ENCODE peak calls at places on chromosome 22, in ten cellular contexts. Q is substantia nigra; Y is fibroblast of lung; F is CD8-positive, alpha-beta memory T cell; A is stomach; H is body of pancreas; G is mammary epithelial cell; V is IMR-90; R is tibial nerve; C is ovary. B is an unnamed sample.

GRCh38 chr22:31973739-31974138 is 29.4 kb downstream of the YWHAH start:
- DNase-seq in Q (no peak), Y (no peak), F (no peak), A (no peak), H (peak), G (no peak), V (no peak), R (no peak), C (no peak), B (no peak)

GRCh38 chr22:30946354-30946753 is 22.2 kb downstream of the MORC2 start:
- DNase-seq in Q (no peak), Y (no peak), F (no peak), A (no peak), H (no peak), G (no peak), V (no peak), R (no peak), C (no peak), B (no peak)

GRCh38 chr22:41442240-41442792 is 4.3 kb downstream of the TOB2 start:
- DNase-seq in Q (no peak), Y (no peak), F (no peak), A (no peak), H (no peak), G (no peak), V (no peak), R (no peak), C (no peak), B (no peak)

GRCh38 chr22:39427751-39428596 is 28.4 kb downstream of the TAB1 start:
- DNase-seq in Q (no peak), Y (no peak), F (no peak), A (no peak), H (no peak), G (no peak), V (no peak), R (no peak), C (no peak), B (no peak)

GRCh38 chr22:31229402-31230140 is 17.5 kb downstream of the LIMK2 start:
- DNase-seq in Q (no peak), Y (peak), F (no peak), A (peak), H (peak), G (no peak), V (peak), R (peak), C (peak), B (no peak)

GRCh38 chr22:29457730-29458129 is 19.3 kb downstream of the RFPL1 start:
- DNase-seq in Q (no peak), Y (peak), F (no peak), A (no peak), H (no peak), G (peak), V (peak), R (no peak), C (no peak), B (no peak)

GRCh38 chr22:28802595-28803087 is 2.3 kb upstream of the XBP1 start:
- DNase-seq in Q (no peak), Y (no peak), F (no peak), A (no peak), H (no peak), G (no peak), V (no peak), R (no peak), C (no peak), B (no peak)

GRCh38 chr22:22573047-22573889 is 14.2 kb upstream of the PRAME start:
- DNase-seq in Q (no peak), Y (no peak), F (no peak), A (no peak), H (no peak), G (no peak), V (no peak), R (no peak), C (no peak), B (no peak)

GRCh38 chr22:33380789-33381530 is 322.8 kb upstream of the SYN3 start:
- DNase-seq in Q (no peak), Y (peak), F (no peak), A (no peak), H (no peak), G (peak), V (peak), R (no peak), C (no peak), B (peak)

GRCh38 chr22:30196141-30196866 is 50.3 kb downstream of the LIF start:
- DNase-seq in Q (no peak), Y (peak), F (no peak), A (peak), H (peak), G (peak), V (peak), R (peak), C (peak), B (peak)

GRCh38 chr22:49667236-49667635 is 160.4 kb downstream of the BRD1 start:
- DNase-seq in Q (no peak), Y (no peak), F (no peak), A (no peak), H (peak), G (no peak), V (no peak), R (no peak), C (peak), B (no peak)
- H3K27ac ChIP-seq in Q (no peak), Y (no peak), F (no peak), A (no peak), H (no peak), G (no peak), V (no peak), R (peak), C (no peak), B (no peak)

GRCh38 chr22:42905702-42906183 is 48.7 kb upstream of the ARFGAP3 start:
- DNase-seq in Q (no peak), Y (no peak), F (no peak), A (peak), H (peak), G (peak), V (no peak), R (no peak), C (peak), B (no peak)
- H3K27ac ChIP-seq in Q (no peak), Y (no peak), F (no peak), A (peak), H (peak), G (no peak), V (no peak), R (peak), C (no peak), B (no peak)

DNA sequence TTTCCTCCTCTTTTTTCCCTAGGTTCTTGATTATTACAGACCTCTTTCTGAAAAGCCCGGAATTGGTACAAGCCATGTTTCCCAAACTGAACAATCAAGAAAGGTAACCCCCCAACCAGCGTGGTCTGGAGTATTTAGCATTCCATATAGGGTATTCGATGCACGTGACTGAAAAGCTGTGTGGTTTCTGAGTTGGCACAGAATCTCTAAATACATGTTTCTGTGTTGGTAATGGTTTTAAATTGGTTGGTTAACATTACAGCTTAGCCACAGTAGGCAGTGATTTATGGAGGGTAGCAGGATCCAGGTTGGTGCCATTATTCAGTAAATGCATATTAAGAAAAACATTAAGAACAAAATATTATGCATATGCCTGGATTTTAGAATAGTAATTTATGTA is 46.8 kb downstream of the ATXN10 start:
- DNase-seq in Q (no peak), Y (no peak), F (no peak), A (no peak), H (no peak), G (no peak), V (no peak), R (no peak), C (no peak), B (no peak)
- H3K27ac ChIP-seq in Q (no peak), Y (no peak), F (no peak), A (no peak), H (no peak), G (peak), V (no peak), R (no peak), C (no peak), B (peak)

GRCh38 chr22:44305888-44306287 is 6.9 kb downstream of the SHISAL1 start:
- DNase-seq in Q (no peak), Y (no peak), F (no peak), A (no peak), H (no peak), G (no peak), V (no peak), R (no peak), C (no peak), B (no peak)
- H3K27ac ChIP-seq in Q (no peak), Y (no peak), F (no peak), A (no peak), H (no peak), G (no peak), V (no peak), R (peak), C (no peak), B (no peak)

GRCh38 chr22:37639771-37640590 is 512 bp downstream of the SH3BP1 start:
- DNase-seq in Q (no peak), Y (no peak), F (no peak), A (no peak), H (no peak), G (peak), V (no peak), R (no peak), C (no peak), B (no peak)

GRCh38 chr22:37638351-37639069 is 959 bp upstream of the SH3BP1 start:
- DNase-seq in Q (no peak), Y (no peak), F (peak), A (peak), H (no peak), G (no peak), V (no peak), R (no peak), C (no peak), B (no peak)

GRCh38 chr22:37641251-37641949 is 1.9 kb downstream of the SH3BP1 start:
- DNase-seq in Q (no peak), Y (no peak), F (no peak), A (no peak), H (no peak), G (no peak), V (no peak), R (no peak), C (no peak), B (no peak)

GRCh38 chr22:37640591-37641250 is 1.3 kb downstream of the SH3BP1 start:
- DNase-seq in Q (no peak), Y (no peak), F (no peak), A (no peak), H (no peak), G (peak), V (no peak), R (no peak), C (no peak), B (no peak)

DNA sequence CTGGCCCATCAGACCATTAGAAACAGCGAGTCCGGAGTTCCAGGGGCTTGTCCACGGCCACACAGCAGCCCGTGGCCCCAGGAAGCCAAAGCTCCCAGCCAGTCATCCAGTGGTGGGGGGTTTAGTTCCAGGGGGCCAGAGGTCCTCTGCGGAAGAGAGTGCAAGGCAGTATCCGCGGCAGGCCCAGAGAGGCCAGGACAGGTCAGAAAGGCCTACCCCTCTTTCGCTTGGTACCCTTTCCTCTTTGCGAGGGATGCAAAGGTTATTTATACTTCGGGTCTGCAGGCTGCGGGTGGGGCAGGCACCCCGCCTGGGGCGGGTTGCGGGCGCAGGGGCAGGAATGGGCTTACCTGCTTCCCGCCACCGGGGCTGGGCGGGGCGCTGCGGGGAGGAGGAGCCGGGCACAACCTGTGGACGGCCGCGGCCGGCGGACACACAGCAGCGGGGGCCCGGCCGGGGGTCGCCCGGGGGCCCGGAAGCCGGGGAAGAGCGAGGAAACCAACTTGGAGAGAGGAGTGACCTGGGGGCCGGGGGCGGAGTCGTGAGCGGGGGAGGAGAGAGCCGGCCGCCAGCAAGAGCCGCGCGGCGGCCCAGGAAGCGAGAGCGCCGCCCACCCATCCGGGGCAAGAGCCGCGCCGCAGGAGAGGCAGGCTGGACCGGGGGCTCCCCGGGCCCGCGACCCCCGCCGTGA is at the start of gene SH3BP1:
- DNase-seq in Q (no peak), Y (peak), F (peak), A (peak), H (peak), G (peak), V (no peak), R (no peak), C (no peak), B (no peak)
- H3K27ac ChIP-seq in Q (peak), Y (no peak), F (peak), A (peak), H (peak), G (peak), V (peak), R (peak), C (peak), B (peak)

GRCh38 chr22:20844055-20845037 is 14.3 kb downstream of the PI4KA start:
- DNase-seq in Q (no peak), Y (no peak), F (no peak), A (no peak), H (no peak), G (no peak), V (no peak), R (no peak), C (no peak), B (no peak)

GRCh38 chr22:20839837-20840645 is 18.6 kb downstream of the PI4KA start:
- DNase-seq in Q (no peak), Y (no peak), F (no peak), A (no peak), H (no peak), G (no peak), V (no peak), R (no peak), C (no peak), B (no peak)

GRCh38 chr22:20847318-20847822 is 11.2 kb downstream of the PI4KA start:
- DNase-seq in Q (no peak), Y (no peak), F (no peak), A (no peak), H (no peak), G (no peak), V (no peak), R (no peak), C (no peak), B (no peak)

DNA sequence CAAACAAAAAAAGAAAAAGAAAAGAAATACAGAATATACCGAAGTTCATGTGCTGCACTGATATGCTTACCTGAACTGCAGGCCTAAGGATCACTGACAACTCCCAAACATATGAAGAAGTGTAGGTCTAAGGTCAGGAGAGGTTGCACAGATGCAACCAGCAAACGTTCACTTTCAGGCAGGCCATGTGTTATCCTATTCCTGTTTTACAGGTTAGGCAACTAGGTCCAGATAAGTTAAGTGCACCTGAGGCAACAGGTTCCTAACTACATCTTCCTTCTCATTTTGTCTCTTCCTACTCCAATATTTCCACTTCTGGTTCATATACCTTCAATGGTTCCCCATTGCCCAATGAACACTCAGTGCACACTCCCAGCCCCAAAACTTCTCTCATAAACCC is 15.1 kb downstream of the PI4KA start:
- DNase-seq in Q (no peak), Y (no peak), F (no peak), A (no peak), H (no peak), G (peak), V (no peak), R (no peak), C (no peak), B (peak)
- H3K27ac ChIP-seq in Q (no peak), Y (no peak), F (no peak), A (no peak), H (no peak), G (no peak), V (no peak), R (no peak), C (no peak), B (no peak)

DNA sequence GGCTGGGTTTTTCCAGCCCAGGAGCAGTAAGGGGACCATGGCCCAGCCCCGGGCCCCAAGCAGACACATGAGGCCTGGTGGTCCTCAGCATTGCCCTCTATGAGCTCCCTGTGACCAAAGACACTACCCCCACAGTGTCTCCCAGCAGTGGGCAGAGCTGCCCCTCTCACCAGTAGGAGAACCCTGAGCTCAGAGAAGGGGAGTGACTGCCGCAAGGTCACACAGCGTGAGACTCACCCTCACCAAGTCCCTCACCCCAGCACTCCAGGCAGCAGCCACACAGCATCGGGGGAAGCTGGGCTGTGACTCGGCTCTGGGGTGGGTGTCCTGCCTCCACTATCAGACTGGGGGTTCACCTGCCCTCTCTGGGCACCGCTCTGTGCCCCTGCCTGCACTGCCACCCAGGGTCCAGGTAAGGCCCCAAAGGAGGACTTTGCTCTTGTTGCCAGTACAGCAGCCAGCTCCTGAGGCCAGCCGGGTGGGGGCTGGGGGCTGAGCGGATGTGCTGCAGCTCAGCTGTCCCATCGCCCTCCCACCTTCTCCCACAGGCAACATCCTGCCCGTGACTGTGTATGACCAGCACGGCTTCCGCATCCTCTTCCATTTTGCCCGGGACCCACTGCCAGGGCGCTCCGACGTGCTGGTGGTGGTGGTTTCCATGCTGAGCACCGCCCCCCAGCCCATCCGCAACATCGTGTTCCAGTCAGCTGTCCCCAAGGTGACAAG is 7.9 kb upstream of the SH3BP1 start:
- DNase-seq in Q (no peak), Y (no peak), F (peak), A (no peak), H (no peak), G (no peak), V (no peak), R (no peak), C (peak), B (no peak)
- H3K27ac ChIP-seq in Q (no peak), Y (no peak), F (peak), A (peak), H (no peak), G (no peak), V (no peak), R (peak), C (no peak), B (no peak)

GRCh38 chr22:46518542-46519325 is 18.7 kb downstream of the CELSR1 start:
- DNase-seq in Q (no peak), Y (no peak), F (no peak), A (no peak), H (no peak), G (no peak), V (no peak), R (no peak), C (no peak), B (no peak)
- H3K27ac ChIP-seq in Q (no peak), Y (no peak), F (no peak), A (no peak), H (no peak), G (no peak), V (no peak), R (no peak), C (no peak), B (no peak)

DNA sequence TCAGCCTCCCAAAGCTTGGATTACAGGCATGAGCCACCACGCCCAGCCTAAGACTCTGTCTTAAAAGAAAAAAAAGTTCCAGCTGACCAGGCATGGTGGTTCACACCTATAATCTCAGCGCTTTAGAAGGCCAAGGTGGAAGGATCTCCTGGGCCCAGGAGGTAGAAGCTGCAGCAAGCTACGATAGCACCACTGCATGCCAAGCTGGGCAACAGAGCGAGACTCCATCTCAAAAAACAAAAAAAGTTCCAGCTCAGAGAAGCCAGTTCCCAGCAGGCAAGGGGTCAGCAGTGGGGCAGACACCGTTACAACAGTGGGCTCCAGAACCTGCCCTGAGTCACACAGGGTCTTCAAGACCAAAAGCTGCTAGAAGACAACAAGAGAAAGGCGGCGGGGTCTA is 3.3 kb downstream of the TMEM184B start:
- DNase-seq in Q (no peak), Y (no peak), F (no peak), A (no peak), H (no peak), G (no peak), V (no peak), R (no peak), C (no peak), B (no peak)
- H3K27ac ChIP-seq in Q (peak), Y (no peak), F (no peak), A (no peak), H (no peak), G (no peak), V (no peak), R (peak), C (no peak), B (no peak)

DNA sequence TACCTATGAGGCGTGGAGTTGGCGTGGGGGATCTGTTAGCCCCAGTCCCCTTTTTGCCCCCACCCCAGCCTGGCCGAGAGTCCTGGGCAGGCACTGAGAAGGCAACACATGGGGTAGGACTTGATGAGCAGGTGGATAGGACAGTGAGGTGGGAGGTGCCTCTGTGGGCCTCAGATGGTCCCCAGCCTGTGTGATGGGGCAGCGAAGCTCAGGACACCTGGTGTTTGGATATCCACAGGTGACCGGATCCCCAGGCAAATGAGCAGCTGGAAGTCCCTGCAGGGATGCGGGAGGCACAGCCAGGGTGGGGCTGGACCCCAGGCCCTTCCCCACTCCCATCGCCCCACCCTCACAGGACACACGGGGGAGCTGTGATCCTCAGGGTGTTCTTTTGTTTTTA is 9.7 kb downstream of the FBLN1 start:
- DNase-seq in Q (no peak), Y (no peak), F (no peak), A (no peak), H (no peak), G (no peak), V (no peak), R (no peak), C (no peak), B (no peak)
- H3K27ac ChIP-seq in Q (no peak), Y (peak), F (no peak), A (peak), H (no peak), G (no peak), V (peak), R (peak), C (peak), B (no peak)

B was measured in epithelial cell of prostate.